ENCODE peak calls at places on chromosomes 4 and X, in six cellular contexts. One of them, this sample, is unnamed.
A peak's percentile ranks its signal among the peaks of the same experiment; 100 is the strongest.

GRCh38 chrX:45172890-45173289 is 27.8 kb downstream of the DIPK2B start:
- DNase-seq in mesenchymal stem cell: peak; percentile 23
- DNase-seq in NT2/D1: no peak
- DNase-seq in fibroblast of lung: peak; percentile 53
- DNase-seq in kidney: no peak
- DNase-seq in IMR-90: peak; percentile 54
- DNase-seq in this sample: no peak

GRCh38 chr4:15677507-15677988 is 4.1 kb upstream of the FAM200B start:
- DNase-seq in fibroblast of lung: peak; percentile 74
- DNase-seq in mesenchymal stem cell: peak; percentile 62
- DNase-seq in IMR-90: peak; percentile 48
- DNase-seq in kidney: no peak
- DNase-seq in NT2/D1: no peak
- DNase-seq in this sample: no peak

GRCh38 chrX:135114392-135114791 is 5.9 kb downstream of the ETDB start:
- DNase-seq in mesenchymal stem cell: no peak
- DNase-seq in kidney: no peak
- DNase-seq in NT2/D1: no peak
- DNase-seq in fibroblast of lung: no peak
- DNase-seq in IMR-90: no peak
- DNase-seq in this sample: no peak

GRCh38 chrX:41491267-41492004 is 44.3 kb downstream of the NYX start:
- DNase-seq in fibroblast of lung: peak; percentile 97
- DNase-seq in kidney: no peak
- DNase-seq in IMR-90: peak; percentile 96
- DNase-seq in mesenchymal stem cell: peak; percentile 95
- DNase-seq in NT2/D1: peak; percentile 70
- DNase-seq in this sample: peak; percentile 71

GRCh38 chrX:16185725-16186136 is 18.4 kb downstream of the MAGEB17 start:
- DNase-seq in kidney: no peak
- DNase-seq in mesenchymal stem cell: peak; percentile 81
- DNase-seq in IMR-90: peak; percentile 88
- DNase-seq in fibroblast of lung: peak; percentile 90
- DNase-seq in NT2/D1: no peak
- DNase-seq in this sample: no peak

GRCh38 chrX:113389846-113390245 is 549.2 kb upstream of the AMOT start:
- DNase-seq in kidney: no peak
- DNase-seq in NT2/D1: no peak
- DNase-seq in IMR-90: no peak
- DNase-seq in mesenchymal stem cell: no peak
- DNase-seq in fibroblast of lung: no peak
- DNase-seq in this sample: no peak

GRCh38 chr4:86117781-86118302 is 242.0 kb downstream of the MAPK10 start:
- DNase-seq in IMR-90: peak; percentile 84
- DNase-seq in NT2/D1: no peak
- DNase-seq in kidney: no peak
- DNase-seq in mesenchymal stem cell: no peak
- DNase-seq in fibroblast of lung: peak; percentile 100
- DNase-seq in this sample: no peak

GRCh38 chr4:625631-626031 is 258 bp downstream of the PDE6B start:
- DNase-seq in fibroblast of lung: no peak
- DNase-seq in NT2/D1: no peak
- DNase-seq in IMR-90: no peak
- DNase-seq in mesenchymal stem cell: no peak
- DNase-seq in kidney: no peak
- DNase-seq in this sample: no peak

GRCh38 chr4:128371004-128371777 is 83.6 kb upstream of the PGRMC2 start:
- DNase-seq in fibroblast of lung: peak; percentile 85
- DNase-seq in IMR-90: peak; percentile 67
- DNase-seq in NT2/D1: no peak
- DNase-seq in mesenchymal stem cell: peak; percentile 48
- DNase-seq in kidney: no peak
- DNase-seq in this sample: no peak

DNA sequence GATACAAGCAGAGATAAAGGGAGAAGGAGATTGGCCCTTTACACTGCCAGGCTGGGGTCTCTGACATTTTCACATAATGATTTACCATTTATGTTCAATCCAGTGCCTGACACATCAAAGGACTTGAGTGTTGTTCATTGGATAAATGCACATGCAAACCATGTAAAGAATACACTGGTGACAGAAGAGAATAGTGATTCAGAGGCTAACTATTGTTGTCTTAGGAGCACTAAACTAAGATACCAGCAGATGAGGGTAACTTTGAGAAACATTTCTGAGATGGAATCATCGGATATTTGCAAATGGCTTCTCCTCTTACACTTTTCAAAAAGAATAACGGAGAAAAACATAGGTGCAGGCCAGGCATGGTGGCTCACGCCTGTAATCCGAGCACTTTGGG is 67.3 kb upstream of the HHIP start:
- DNase-seq in NT2/D1: no peak
- DNase-seq in IMR-90: peak; percentile 35
- DNase-seq in fibroblast of lung: peak; percentile 68
- DNase-seq in mesenchymal stem cell: no peak
- DNase-seq in kidney: no peak
- DNase-seq in this sample: no peak
- H3K9ac ChIP-seq in NT2/D1: no peak overlapping the region
- H3K9ac ChIP-seq in IMR-90: no peak overlapping the region
- H3K9ac ChIP-seq in fibroblast of lung: no peak overlapping the region
- H3K9ac ChIP-seq in mesenchymal stem cell: no peak overlapping the region
- H3K9ac ChIP-seq in kidney: no peak overlapping the region
- H3K9ac ChIP-seq in this sample: no peak overlapping the region

DNA sequence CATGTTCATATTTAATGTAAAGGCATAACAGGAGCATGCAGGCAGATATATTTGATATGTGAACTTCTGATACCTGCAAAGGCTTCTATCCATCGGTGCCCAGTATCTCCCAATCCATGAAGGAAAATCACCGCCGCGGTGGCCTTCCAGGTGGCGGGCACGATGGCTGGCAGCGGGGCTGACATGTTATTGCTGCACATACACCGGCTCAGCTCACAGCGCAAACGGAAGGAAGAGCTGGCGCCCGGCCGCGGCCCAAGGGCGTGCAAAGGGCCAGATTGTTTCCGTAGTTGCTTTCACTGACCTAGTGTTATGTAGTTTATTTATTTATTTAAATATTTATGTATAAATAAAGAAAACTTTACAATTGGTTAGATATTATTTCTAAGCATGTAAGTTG is 322.7 kb upstream of the PITX2 start:
- DNase-seq in fibroblast of lung: no peak
- DNase-seq in IMR-90: no peak
- DNase-seq in kidney: peak; percentile 62
- DNase-seq in NT2/D1: no peak
- DNase-seq in mesenchymal stem cell: no peak
- DNase-seq in this sample: no peak
- H3K9ac ChIP-seq in fibroblast of lung: no peak overlapping the region
- H3K9ac ChIP-seq in IMR-90: no peak overlapping the region
- H3K9ac ChIP-seq in kidney: no peak overlapping the region
- H3K9ac ChIP-seq in NT2/D1: no peak overlapping the region
- H3K9ac ChIP-seq in mesenchymal stem cell: no peak overlapping the region
- H3K9ac ChIP-seq in this sample: no peak overlapping the region

GRCh38 chr4:155805016-155805415 is 46.2 kb downstream of the GUCY1B1 start:
- DNase-seq in mesenchymal stem cell: peak; percentile 37
- DNase-seq in fibroblast of lung: peak; percentile 82
- DNase-seq in NT2/D1: no peak
- DNase-seq in IMR-90: peak; percentile 73
- DNase-seq in kidney: no peak
- DNase-seq in this sample: no peak
- H3K9ac ChIP-seq in mesenchymal stem cell: no peak overlapping the region
- H3K9ac ChIP-seq in fibroblast of lung: no peak overlapping the region
- H3K9ac ChIP-seq in NT2/D1: no peak overlapping the region
- H3K9ac ChIP-seq in IMR-90: no peak overlapping the region
- H3K9ac ChIP-seq in kidney: no peak overlapping the region
- H3K9ac ChIP-seq in this sample: no peak overlapping the region

DNA sequence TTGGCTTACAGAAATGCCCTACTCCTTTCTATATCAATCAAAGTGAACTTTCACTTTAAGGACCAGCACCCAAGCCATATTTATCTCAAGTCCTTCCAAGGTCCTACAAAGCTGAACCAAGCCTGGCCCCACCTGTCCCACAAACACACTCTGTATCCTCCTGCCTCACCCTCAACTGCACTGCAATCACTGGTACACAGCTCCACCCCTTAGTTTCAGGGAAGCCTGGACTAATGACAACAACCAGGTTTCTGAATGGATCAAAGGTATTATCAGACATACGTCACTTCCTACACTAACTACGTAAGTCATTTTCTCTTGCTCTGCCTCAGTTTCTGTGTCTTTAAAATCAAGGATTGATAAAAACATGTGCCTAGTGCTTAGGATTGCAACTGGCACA is 205.6 kb upstream of the HS3ST1 start:
- DNase-seq in kidney: no peak
- DNase-seq in fibroblast of lung: no peak
- DNase-seq in NT2/D1: no peak
- DNase-seq in IMR-90: no peak
- DNase-seq in mesenchymal stem cell: no peak
- DNase-seq in this sample: no peak
- H3K9ac ChIP-seq in kidney: no peak overlapping the region
- H3K9ac ChIP-seq in fibroblast of lung: no peak overlapping the region
- H3K9ac ChIP-seq in NT2/D1: no peak overlapping the region
- H3K9ac ChIP-seq in IMR-90: no peak overlapping the region
- H3K9ac ChIP-seq in mesenchymal stem cell: no peak overlapping the region
- H3K9ac ChIP-seq in this sample: no peak overlapping the region

DNA sequence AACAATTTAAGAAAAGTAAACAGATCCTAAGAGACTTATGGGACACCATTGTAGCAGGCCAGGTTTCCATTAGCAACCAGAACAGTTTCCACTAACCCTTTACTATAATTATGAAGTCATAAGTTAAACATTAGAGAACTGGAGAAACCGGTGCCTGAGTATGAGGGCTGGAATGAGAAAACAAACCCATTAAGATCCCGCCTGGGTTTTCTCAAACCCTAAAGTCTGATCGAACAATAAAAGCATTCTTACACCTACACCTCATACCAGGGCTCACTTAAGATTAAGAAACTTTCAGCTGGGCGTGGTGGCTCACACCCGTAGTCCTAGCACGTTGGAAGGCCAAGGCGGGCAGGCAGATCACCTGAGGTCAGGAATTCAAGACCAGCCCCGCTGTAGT is 13.7 kb upstream of the DHX15 start:
- DNase-seq in fibroblast of lung: no peak
- DNase-seq in NT2/D1: no peak
- DNase-seq in IMR-90: peak; percentile 12
- DNase-seq in kidney: peak; percentile 83
- DNase-seq in mesenchymal stem cell: no peak
- DNase-seq in this sample: no peak
- H3K9ac ChIP-seq in fibroblast of lung: no peak overlapping the region
- H3K9ac ChIP-seq in NT2/D1: no peak overlapping the region
- H3K9ac ChIP-seq in IMR-90: no peak overlapping the region
- H3K9ac ChIP-seq in kidney: peak overlapping the region; percentile 61
- H3K9ac ChIP-seq in mesenchymal stem cell: no peak overlapping the region
- H3K9ac ChIP-seq in this sample: no peak overlapping the region

GRCh38 chrX:129932792-129933321 is 26.9 kb downstream of the UTP14A start:
- DNase-seq in kidney: peak; percentile 84
- DNase-seq in mesenchymal stem cell: peak; percentile 15
- DNase-seq in fibroblast of lung: no peak
- DNase-seq in NT2/D1: no peak
- DNase-seq in IMR-90: no peak
- DNase-seq in this sample: peak; percentile 62

GRCh38 chrX:129932137-129932791 is 26.3 kb downstream of the UTP14A start:
- DNase-seq in NT2/D1: no peak
- DNase-seq in fibroblast of lung: peak; percentile 92
- DNase-seq in IMR-90: peak; percentile 81
- DNase-seq in mesenchymal stem cell: peak; percentile 84
- DNase-seq in kidney: peak; percentile 98
- DNase-seq in this sample: peak; percentile 92

GRCh38 chrX:129931411-129932136 is 25.6 kb downstream of the UTP14A start:
- DNase-seq in mesenchymal stem cell: peak; percentile 92
- DNase-seq in NT2/D1: peak; percentile 72
- DNase-seq in fibroblast of lung: peak; percentile 90
- DNase-seq in IMR-90: peak; percentile 84
- DNase-seq in kidney: peak; percentile 96
- DNase-seq in this sample: peak; percentile 93

GRCh38 chrX:129933700-129934099 is 27.7 kb downstream of the UTP14A start:
- DNase-seq in kidney: no peak
- DNase-seq in IMR-90: no peak
- DNase-seq in fibroblast of lung: no peak
- DNase-seq in mesenchymal stem cell: no peak
- DNase-seq in NT2/D1: no peak
- DNase-seq in this sample: no peak

GRCh38 chrX:129930941-129931410 is 25.0 kb downstream of the UTP14A start:
- DNase-seq in IMR-90: no peak
- DNase-seq in NT2/D1: no peak
- DNase-seq in kidney: no peak
- DNase-seq in mesenchymal stem cell: no peak
- DNase-seq in fibroblast of lung: peak; percentile 43
- DNase-seq in this sample: no peak
- H3K9ac ChIP-seq in IMR-90: peak overlapping the region; percentile 96
- H3K9ac ChIP-seq in NT2/D1: peak overlapping the region; percentile 21
- H3K9ac ChIP-seq in kidney: peak overlapping the region; percentile 26
- H3K9ac ChIP-seq in mesenchymal stem cell: peak overlapping the region; percentile 87
- H3K9ac ChIP-seq in fibroblast of lung: peak overlapping the region; percentile 59
- H3K9ac ChIP-seq in this sample: no peak overlapping the region